ENCODE peak calls at places on chromosomes 1 and 21, in ten cellular contexts. V, Q, D, W, M, E, L, S, O and P are unnamed samples.

GRCh38 chr1:248841702-248842395 is 3.8 kb downstream of the ZNF672 start:
- DNase-seq in V (no peak), Q (peak; percentile 55), D (peak; percentile 65), W (no peak), M (no peak), E (peak; percentile 29), L (peak; percentile 58), S (no peak), O (peak; percentile 53), P (peak; percentile 50)

GRCh38 chr1:211326528-211327340 is at the start of gene TRAF5:
- DNase-seq in V (peak; percentile 76), Q (peak; percentile 62), D (peak; percentile 55), W (no peak), M (peak; percentile 58), E (no peak), L (no peak), S (peak; percentile 28), O (peak; percentile 30), P (peak; percentile 82)

GRCh38 chr21:45937721-45938452 is 43.7 kb upstream of the COL6A1 start:
- DNase-seq in V (no peak), Q (no peak), D (no peak), W (no peak), M (no peak), E (no peak), L (no peak), S (no peak), O (no peak), P (no peak)

GRCh38 chr1:205072881-205073280 is 11.4 kb downstream of the TMEM81 start:
- DNase-seq in V (no peak), Q (no peak), D (no peak), W (no peak), M (no peak), E (peak; percentile 49), L (no peak), S (no peak), O (peak; percentile 60), P (no peak)

GRCh38 chr1:243726792-243727502 is 123.1 kb downstream of the AKT3 start:
- DNase-seq in V (no peak), Q (no peak), D (no peak), W (no peak), M (no peak), E (no peak), L (no peak), S (no peak), O (no peak), P (no peak)

GRCh38 chr1:179194068-179194537 is 35.4 kb downstream of the ABL2 start:
- DNase-seq in V (no peak), Q (no peak), D (no peak), W (no peak), M (no peak), E (no peak), L (no peak), S (no peak), O (no peak), P (no peak)

GRCh38 chr1:162003825-162004205 is 19.9 kb downstream of the OLFML2B start:
- DNase-seq in V (no peak), Q (no peak), D (peak; percentile 83), W (no peak), M (no peak), E (no peak), L (peak; percentile 78), S (no peak), O (peak; percentile 97), P (peak; percentile 56)

GRCh38 chr1:106222415-106222814 is 834.1 kb upstream of the PRMT6 start:
- DNase-seq in V (no peak), Q (no peak), D (no peak), W (no peak), M (no peak), E (no peak), L (peak; percentile 86), S (no peak), O (peak; percentile 15), P (no peak)

GRCh38 chr1:5915587-5916571 is 76.3 kb downstream of the NPHP4 start:
- DNase-seq in V (no peak), Q (peak; percentile 16), D (peak; percentile 65), W (peak; percentile 6), M (peak; percentile 36), E (no peak), L (peak; percentile 58), S (peak; percentile 56), O (peak; percentile 69), P (no peak)

GRCh38 chr21:27759091-27759659 is 792.3 kb upstream of the ADAMTS5 start:
- DNase-seq in V (no peak), Q (no peak), D (no peak), W (no peak), M (peak; percentile 69), E (no peak), L (no peak), S (no peak), O (peak; percentile 39), P (peak; percentile 23)

GRCh38 chr1:8460784-8461183 is 142.9 kb downstream of the SLC45A1 start:
- DNase-seq in V (no peak), Q (no peak), D (no peak), W (no peak), M (no peak), E (no peak), L (no peak), S (no peak), O (no peak), P (no peak)

GRCh38 chr21:25639167-25639921 is at the start of gene JAM2:
- DNase-seq in V (peak; percentile 76), Q (peak; percentile 15), D (peak; percentile 29), W (no peak), M (peak; percentile 46), E (peak; percentile 67), L (no peak), S (peak; percentile 55), O (no peak), P (peak; percentile 63)

GRCh38 chr1:181184621-181185020 is 96.1 kb downstream of the IER5 start:
- DNase-seq in V (no peak), Q (no peak), D (no peak), W (no peak), M (no peak), E (no peak), L (no peak), S (no peak), O (no peak), P (no peak)

GRCh38 chr1:53350853-53351767 is 23.2 kb upstream of the LRP8 start:
- DNase-seq in V (no peak), Q (no peak), D (no peak), W (no peak), M (peak; percentile 24), E (no peak), L (no peak), S (no peak), O (no peak), P (no peak)

GRCh38 chr1:160157174-160157573 is 5.8 kb downstream of the ATP1A4 start:
- DNase-seq in V (no peak), Q (no peak), D (no peak), W (no peak), M (no peak), E (no peak), L (no peak), S (no peak), O (no peak), P (no peak)
- H3K4me3 ChIP-seq in V (no peak overlapping the region), Q (no peak overlapping the region), D (no peak overlapping the region), W (no peak overlapping the region), M (no peak overlapping the region), E (no peak overlapping the region), L (no peak overlapping the region), S (no peak overlapping the region), O (no peak overlapping the region), P (no peak overlapping the region)

GRCh38 chr1:198923940-198924339 is 285.1 kb downstream of the PTPRC start:
- DNase-seq in V (no peak), Q (no peak), D (no peak), W (no peak), M (no peak), E (no peak), L (no peak), S (no peak), O (no peak), P (no peak)

GRCh38 chr1:198925575-198925974 is 286.7 kb downstream of the PTPRC start:
- DNase-seq in V (no peak), Q (no peak), D (no peak), W (no peak), M (no peak), E (no peak), L (no peak), S (no peak), O (no peak), P (no peak)

GRCh38 chr1:198929961-198930599 is 291.2 kb downstream of the PTPRC start:
- DNase-seq in V (no peak), Q (peak; percentile 30), D (peak; percentile 31), W (no peak), M (no peak), E (no peak), L (peak; percentile 31), S (no peak), O (no peak), P (no peak)

GRCh38 chr1:198929111-198929604 is 290.3 kb downstream of the PTPRC start:
- DNase-seq in V (no peak), Q (no peak), D (no peak), W (no peak), M (no peak), E (no peak), L (no peak), S (no peak), O (no peak), P (no peak)

DNA sequence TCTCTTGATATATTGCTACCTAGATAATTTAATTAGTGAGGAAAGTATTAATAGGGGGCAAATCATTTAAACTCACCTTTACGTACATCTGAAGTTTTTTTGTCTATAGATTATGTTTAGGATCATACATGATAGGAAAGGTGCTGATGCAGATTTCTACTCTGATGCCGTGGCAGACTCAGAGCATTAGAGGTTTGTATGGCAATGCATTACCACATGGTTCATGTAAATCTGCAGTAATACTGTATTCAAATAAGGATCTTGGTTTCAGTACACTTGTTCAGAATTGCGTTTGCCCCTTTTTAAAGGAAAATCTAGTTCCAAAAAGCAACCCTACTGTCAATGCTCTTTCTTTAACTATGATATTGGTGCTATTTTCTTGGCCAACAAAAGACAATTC is 288.3 kb downstream of the PTPRC start:
- DNase-seq in V (no peak), Q (no peak), D (no peak), W (no peak), M (no peak), E (no peak), L (no peak), S (no peak), O (no peak), P (no peak)
- H3K27ac ChIP-seq in V (no peak overlapping the region), Q (no peak overlapping the region), D (no peak overlapping the region), W (no peak overlapping the region), M (no peak overlapping the region), E (no peak overlapping the region), L (no peak overlapping the region), S (no peak overlapping the region), O (no peak overlapping the region), P (no peak overlapping the region)

GRCh38 chr1:10212476-10212875 is 2.1 kb downstream of the KIF1B start:
- DNase-seq in V (no peak), Q (no peak), D (no peak), W (no peak), M (peak; percentile 17), E (no peak), L (no peak), S (no peak), O (no peak), P (no peak)
- H3K4me3 ChIP-seq in V (no peak overlapping the region), Q (no peak overlapping the region), D (peak overlapping the region; percentile 72), W (peak overlapping the region; percentile 99), M (no peak overlapping the region), E (peak overlapping the region; percentile 97), L (no peak overlapping the region), S (peak overlapping the region; percentile 89), O (peak overlapping the region; percentile 100), P (peak overlapping the region; percentile 94)

DNA sequence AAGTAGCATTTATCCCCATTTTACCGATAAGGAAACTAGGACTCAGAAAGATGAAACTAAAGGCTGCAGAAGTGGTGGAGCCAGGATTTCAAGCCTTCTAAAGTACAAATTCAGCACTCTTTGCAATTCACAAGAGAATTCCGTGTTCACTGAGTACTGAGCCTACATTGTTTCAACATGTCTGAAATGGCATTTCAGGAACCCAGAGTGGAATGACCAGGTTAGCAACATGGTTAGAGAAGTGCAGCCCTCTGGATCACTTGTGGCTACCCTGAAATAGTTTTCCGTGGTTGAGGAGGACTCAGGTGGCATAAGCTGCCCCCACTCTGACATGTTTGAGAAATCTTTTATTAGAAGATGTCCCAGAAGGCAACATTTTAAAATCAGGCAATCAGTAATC is 6.6 kb downstream of the MYCL start:
- DNase-seq in V (no peak), Q (no peak), D (no peak), W (no peak), M (no peak), E (no peak), L (no peak), S (no peak), O (no peak), P (no peak)
- H3K27ac ChIP-seq in V (no peak overlapping the region), Q (no peak overlapping the region), D (no peak overlapping the region), W (no peak overlapping the region), M (no peak overlapping the region), E (no peak overlapping the region), L (no peak overlapping the region), S (no peak overlapping the region), O (no peak overlapping the region), P (no peak overlapping the region)